ENCODE peak calls at places on chromosomes 7 and 10, in ten cellular contexts. T is fibroblast of the aortic adventitia, A is HFF-Myc, Y is fibroblast of pulmonary artery, U is HFFc6, N is mammary epithelial cell, W is CD14-positive monocyte, J is A673, C is gastrocnemius medialis, X is dorsolateral prefrontal cortex. V is an unnamed sample.

GRCh38 chr10:37972396-37972795 is 4.1 kb downstream of the ZNF25 start:
- DNase-seq in X (no peak), A (no peak), U (no peak), J (no peak), C (no peak), Y (no peak), W (no peak), T (no peak), N (no peak), V (no peak)

GRCh38 chr10:29078919-29079318 is 210.0 kb upstream of the LYZL1 start:
- DNase-seq in N (no peak), T (no peak), C (no peak), A (no peak), X (no peak), U (no peak), W (no peak), J (peak; percentile 81), Y (no peak), V (no peak)

GRCh38 chr7:137652721-137653120 is 194.1 kb downstream of the DGKI start:
- DNase-seq in U (no peak), X (no peak), J (no peak), Y (peak; percentile 24), N (no peak), A (no peak), T (peak; percentile 35), C (no peak), W (no peak), V (no peak)

GRCh38 chr10:3438608-3439007 is 266.0 kb upstream of the PITRM1 start:
- DNase-seq in T (no peak), N (no peak), U (no peak), C (no peak), Y (no peak), J (no peak), W (no peak), A (no peak), X (no peak), V (no peak)

GRCh38 chr7:131358636-131359035 is 31.0 kb downstream of the MKLN1 start:
- DNase-seq in A (no peak), T (no peak), J (no peak), C (no peak), X (no peak), U (no peak), Y (no peak), N (no peak), W (no peak), V (no peak)

GRCh38 chr10:61136151-61136550 is 192.2 kb upstream of the RHOBTB1 start:
- DNase-seq in N (peak; percentile 1), C (no peak), U (peak; percentile 1), A (no peak), J (peak; percentile 17), W (no peak), Y (peak; percentile 27), T (no peak), X (no peak), V (no peak)

GRCh38 chr10:114662651-114663217 is 4.7 kb upstream of the ABLIM1 start:
- DNase-seq in T (no peak), Y (no peak), U (no peak), A (no peak), W (no peak), X (no peak), C (no peak), J (peak; percentile 47), N (no peak), V (no peak)

GRCh38 chr7:152751449-152752141 is 8.0 kb upstream of the ACTR3B start:
- DNase-seq in Y (no peak), N (no peak), X (no peak), J (no peak), A (no peak), C (no peak), U (no peak), W (no peak), T (peak; percentile 8), V (no peak)

GRCh38 chr7:151087247-151088018 is 1.2 kb downstream of the AGAP3 start:
- DNase-seq in U (peak; percentile 35), J (peak; percentile 72), T (peak; percentile 62), Y (peak; percentile 62), X (peak; percentile 50), C (no peak), N (peak; percentile 59), A (no peak), W (no peak), V (no peak)

GRCh38 chr10:100186813-100187212 is 984 bp upstream of the ERLIN1 start:
- DNase-seq in Y (no peak), N (no peak), J (peak; percentile 35), T (no peak), A (no peak), X (no peak), U (no peak), C (no peak), W (no peak), V (no peak)

GRCh38 chr10:101286248-101287046 is 57.2 kb upstream of the LBX1 start:
- DNase-seq in C (no peak), A (no peak), N (no peak), U (no peak), J (no peak), T (no peak), X (no peak), Y (no peak), W (no peak), V (no peak)

GRCh38 chr10:101289541-101289940 is 60.3 kb upstream of the LBX1 start:
- DNase-seq in C (no peak), J (no peak), U (no peak), X (no peak), W (no peak), Y (no peak), N (no peak), T (no peak), A (no peak), V (no peak)

GRCh38 chr10:101287183-101287830 is 58.0 kb upstream of the LBX1 start:
- DNase-seq in U (no peak), T (no peak), N (no peak), A (no peak), W (no peak), X (no peak), J (no peak), C (no peak), Y (no peak), V (no peak)

GRCh38 chr10:101290415-101290814 is 61.2 kb upstream of the LBX1 start:
- DNase-seq in C (no peak), U (no peak), X (no peak), A (no peak), Y (no peak), N (no peak), T (no peak), W (no peak), J (no peak), V (no peak)

GRCh38 chr10:101287922-101288638 is 58.8 kb upstream of the LBX1 start:
- DNase-seq in N (no peak), A (no peak), T (peak; percentile 44), J (no peak), U (no peak), X (no peak), Y (peak; percentile 49), W (no peak), C (no peak), V (no peak)
- TF ChIP-seq CTCF in N (peak; percentile 21), A (peak; percentile 47), T (peak; percentile 51), J (peak; percentile 31), U (no peak), X (peak; percentile 36), Y (peak; percentile 50), W (no peak), C (no peak), V (no peak)

DNA sequence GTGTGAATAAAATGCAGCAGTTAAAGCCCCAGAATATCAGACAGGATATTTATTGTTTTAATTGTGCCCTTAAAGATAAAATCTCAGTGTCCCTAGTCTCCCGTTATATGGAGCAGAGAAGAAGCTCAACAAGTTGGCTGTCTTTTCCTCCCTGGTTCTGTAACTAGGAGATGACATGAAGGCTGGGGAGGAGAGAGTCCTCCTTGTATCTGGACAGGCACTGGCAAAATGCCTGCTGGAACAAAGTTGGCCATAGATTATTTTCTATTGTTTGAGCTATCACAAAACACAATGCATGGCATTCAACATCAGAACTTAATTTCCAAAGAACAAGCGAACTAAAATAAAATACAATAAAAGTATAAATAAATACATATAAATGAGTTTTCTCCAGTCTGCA is 694.9 kb upstream of the KCND2 start:
- DNase-seq in Y (no peak), W (no peak), A (no peak), J (no peak), C (no peak), T (peak; percentile 25), N (no peak), U (no peak), X (no peak), V (no peak)
- TF ChIP-seq CTCF in Y (no peak), W (no peak), A (no peak), J (no peak), C (no peak), T (no peak), N (no peak), U (no peak), X (no peak), V (no peak)

DNA sequence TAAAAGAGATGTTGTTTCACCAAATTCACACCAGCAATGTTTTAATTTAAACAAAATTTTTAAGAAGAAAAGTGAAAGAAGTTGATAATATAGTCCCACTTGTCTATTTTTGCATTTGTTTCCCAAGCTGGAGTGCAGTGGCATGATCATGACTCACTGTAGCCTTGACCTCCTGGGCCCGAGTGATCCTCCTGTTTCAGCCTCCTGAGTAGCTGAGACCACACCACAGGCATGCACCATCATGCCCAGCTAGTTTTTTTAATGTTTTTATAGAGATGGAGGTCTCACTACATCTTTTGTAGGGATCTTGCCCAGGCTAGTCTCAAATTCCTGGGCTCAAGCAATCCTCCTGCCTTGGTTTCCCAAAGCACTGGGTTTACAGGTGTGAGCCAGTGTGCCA is 14.1 kb upstream of the NDUFA5 start:
- DNase-seq in C (no peak), J (no peak), X (no peak), N (peak; percentile 69), T (no peak), Y (peak; percentile 10), W (no peak), A (no peak), U (no peak), V (no peak)
- TF ChIP-seq CTCF in C (no peak), J (no peak), X (no peak), N (no peak), T (no peak), Y (no peak), W (no peak), A (no peak), U (no peak), V (no peak)

DNA sequence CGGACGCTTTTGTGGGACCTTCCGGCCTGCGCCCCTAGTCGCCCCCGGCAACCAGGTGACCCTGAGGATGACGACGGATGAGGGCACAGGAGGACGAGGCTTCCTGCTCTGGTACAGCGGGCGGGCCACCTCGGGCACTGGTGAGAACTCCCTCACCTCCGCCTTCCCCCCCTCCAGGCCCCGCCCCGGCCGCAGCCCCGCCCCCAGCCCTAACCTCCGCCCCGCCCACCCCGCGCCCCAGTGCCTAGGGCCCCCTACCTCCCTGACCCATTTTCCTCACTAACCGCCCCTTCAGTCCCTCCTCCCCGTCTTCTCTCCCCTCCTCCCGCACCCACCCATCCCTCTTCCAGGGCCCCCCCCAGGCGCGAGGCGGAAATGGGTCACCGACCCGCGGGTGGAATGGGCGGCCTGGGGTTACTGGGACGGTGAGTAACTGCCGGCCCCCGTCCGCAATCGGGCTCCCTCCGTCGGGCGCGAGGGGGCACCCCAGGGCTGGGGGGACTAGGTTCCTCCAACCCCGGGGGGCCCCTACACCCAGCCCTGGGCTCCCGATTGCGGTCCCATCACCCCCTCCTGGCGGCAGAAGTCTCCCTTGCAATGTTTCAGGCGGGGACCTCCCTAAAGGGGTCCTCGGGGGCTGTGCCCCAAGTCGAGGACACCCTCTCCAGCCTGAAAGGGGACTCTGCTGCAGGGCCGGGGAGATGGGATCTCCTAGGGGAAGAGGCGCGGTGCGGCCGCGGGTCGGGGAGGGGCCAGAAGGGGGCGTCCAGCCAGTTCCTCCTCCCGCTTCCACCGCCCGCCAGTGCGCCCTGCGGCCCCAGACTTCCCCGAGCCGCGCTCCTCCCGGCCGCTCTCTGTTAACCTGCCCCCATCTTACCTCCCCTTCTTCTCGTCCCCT is 2.2 kb downstream of the PCOLCE start:
- DNase-seq in J (peak; percentile 64), U (peak; percentile 48), X (peak; percentile 51), A (no peak), Y (peak; percentile 67), W (peak; percentile 71), T (peak; percentile 54), C (peak; percentile 38), N (peak; percentile 42), V (no peak)
- TF ChIP-seq CTCF in J (peak; percentile 54), U (peak; percentile 80), X (no peak), A (peak; percentile 47), Y (peak; percentile 25), W (peak; percentile 64), T (peak; percentile 33), C (no peak), N (peak; percentile 43), V (peak; percentile 49)